ENCODE peak calls at places on chromosomes 3 and 15, in six cellular contexts. One of them, this sample, is unnamed.

GRCh38 chr15:37046876-37047614 is 53.3 kb downstream of the MEIS2 start:
- DNase-seq in fibroblast of lung: peak
- DNase-seq in cardiac fibroblast: peak
- DNase-seq in OCI-LY7: no peak
- DNase-seq in fibroblast of mammary gland: peak
- DNase-seq in sigmoid colon: no peak
- DNase-seq in this sample: peak

GRCh38 chr3:116051040-116051439 is 394.2 kb downstream of the LSAMP start:
- DNase-seq in fibroblast of mammary gland: no peak
- DNase-seq in sigmoid colon: no peak
- DNase-seq in OCI-LY7: no peak
- DNase-seq in cardiac fibroblast: no peak
- DNase-seq in fibroblast of lung: no peak
- DNase-seq in this sample: no peak

GRCh38 chr3:25527796-25528195 is 99.7 kb downstream of the RARB start:
- DNase-seq in cardiac fibroblast: no peak
- DNase-seq in OCI-LY7: no peak
- DNase-seq in fibroblast of mammary gland: peak
- DNase-seq in fibroblast of lung: no peak
- DNase-seq in sigmoid colon: no peak
- DNase-seq in this sample: peak

GRCh38 chr15:68223171-68223570 is 6.4 kb downstream of the CLN6 start:
- DNase-seq in fibroblast of lung: no peak
- DNase-seq in cardiac fibroblast: no peak
- DNase-seq in OCI-LY7: no peak
- DNase-seq in fibroblast of mammary gland: no peak
- DNase-seq in sigmoid colon: no peak
- DNase-seq in this sample: no peak

GRCh38 chr3:36763850-36764703 is at the start of gene DCLK3:
- DNase-seq in fibroblast of mammary gland: no peak
- DNase-seq in cardiac fibroblast: no peak
- DNase-seq in sigmoid colon: no peak
- DNase-seq in OCI-LY7: no peak
- DNase-seq in fibroblast of lung: no peak
- DNase-seq in this sample: no peak

GRCh38 chr3:152768478-152768877 is 66.5 kb upstream of the P2RY1 start:
- DNase-seq in sigmoid colon: no peak
- DNase-seq in cardiac fibroblast: no peak
- DNase-seq in fibroblast of lung: no peak
- DNase-seq in OCI-LY7: no peak
- DNase-seq in fibroblast of mammary gland: no peak
- DNase-seq in this sample: no peak

GRCh38 chr3:29751647-29752263 is 470.9 kb downstream of the RBMS3 start:
- DNase-seq in fibroblast of lung: no peak
- DNase-seq in cardiac fibroblast: no peak
- DNase-seq in fibroblast of mammary gland: no peak
- DNase-seq in OCI-LY7: no peak
- DNase-seq in sigmoid colon: no peak
- DNase-seq in this sample: no peak

GRCh38 chr15:23395030-23395692 is 40.6 kb downstream of the GOLGA8S start:
- DNase-seq in cardiac fibroblast: no peak
- DNase-seq in sigmoid colon: no peak
- DNase-seq in OCI-LY7: no peak
- DNase-seq in fibroblast of mammary gland: no peak
- DNase-seq in fibroblast of lung: no peak
- DNase-seq in this sample: no peak

GRCh38 chr15:63492541-63493077 is 11.8 kb upstream of the USP3 start:
- DNase-seq in cardiac fibroblast: peak
- DNase-seq in fibroblast of mammary gland: peak
- DNase-seq in sigmoid colon: no peak
- DNase-seq in OCI-LY7: no peak
- DNase-seq in fibroblast of lung: peak
- DNase-seq in this sample: peak

GRCh38 chr15:94186770-94187331 is 44.5 kb upstream of the MCTP2 start:
- DNase-seq in sigmoid colon: no peak
- DNase-seq in fibroblast of lung: no peak
- DNase-seq in OCI-LY7: no peak
- DNase-seq in fibroblast of mammary gland: no peak
- DNase-seq in cardiac fibroblast: no peak
- DNase-seq in this sample: no peak

GRCh38 chr3:40680685-40681657 is 156.2 kb downstream of the ZNF621 start:
- DNase-seq in sigmoid colon: no peak
- DNase-seq in OCI-LY7: no peak
- DNase-seq in cardiac fibroblast: no peak
- DNase-seq in fibroblast of lung: no peak
- DNase-seq in fibroblast of mammary gland: no peak
- DNase-seq in this sample: no peak

GRCh38 chr3:18807593-18807992 is 340.7 kb upstream of the KCNH8 start:
- DNase-seq in fibroblast of lung: no peak
- DNase-seq in OCI-LY7: no peak
- DNase-seq in cardiac fibroblast: no peak
- DNase-seq in fibroblast of mammary gland: no peak
- DNase-seq in sigmoid colon: no peak
- DNase-seq in this sample: no peak

GRCh38 chr3:110973263-110973895 is 98.2 kb upstream of the NECTIN3 start:
- DNase-seq in fibroblast of lung: no peak
- DNase-seq in cardiac fibroblast: no peak
- DNase-seq in sigmoid colon: no peak
- DNase-seq in fibroblast of mammary gland: no peak
- DNase-seq in OCI-LY7: no peak
- DNase-seq in this sample: no peak

GRCh38 chr3:102036472-102036871 is 187.2 kb downstream of the NFKBIZ start:
- DNase-seq in fibroblast of mammary gland: no peak
- DNase-seq in sigmoid colon: no peak
- DNase-seq in fibroblast of lung: no peak
- DNase-seq in OCI-LY7: no peak
- DNase-seq in cardiac fibroblast: no peak
- DNase-seq in this sample: no peak

GRCh38 chr3:29581311-29581710 is 300.4 kb downstream of the RBMS3 start:
- DNase-seq in sigmoid colon: no peak
- DNase-seq in fibroblast of lung: no peak
- DNase-seq in fibroblast of mammary gland: peak
- DNase-seq in OCI-LY7: no peak
- DNase-seq in cardiac fibroblast: no peak
- DNase-seq in this sample: no peak

GRCh38 chr3:159971311-159971710 is 17.3 kb upstream of the IL12A start:
- DNase-seq in sigmoid colon: no peak
- DNase-seq in cardiac fibroblast: no peak
- DNase-seq in OCI-LY7: no peak
- DNase-seq in fibroblast of mammary gland: no peak
- DNase-seq in fibroblast of lung: no peak
- DNase-seq in this sample: no peak

GRCh38 chr3:61936344-61936937 is 375.1 kb downstream of the PTPRG start:
- DNase-seq in cardiac fibroblast: peak
- DNase-seq in fibroblast of lung: peak
- DNase-seq in OCI-LY7: peak
- DNase-seq in sigmoid colon: no peak
- DNase-seq in fibroblast of mammary gland: peak
- DNase-seq in this sample: peak

GRCh38 chr15:54273928-54274327 is 295.7 kb downstream of the UNC13C start:
- DNase-seq in fibroblast of lung: no peak
- DNase-seq in sigmoid colon: no peak
- DNase-seq in fibroblast of mammary gland: no peak
- DNase-seq in cardiac fibroblast: no peak
- DNase-seq in OCI-LY7: peak
- DNase-seq in this sample: no peak

GRCh38 chr3:119613201-119613600 is 15.5 kb downstream of the PLA1A start:
- DNase-seq in fibroblast of lung: no peak
- DNase-seq in fibroblast of mammary gland: no peak
- DNase-seq in cardiac fibroblast: no peak
- DNase-seq in sigmoid colon: no peak
- DNase-seq in OCI-LY7: no peak
- DNase-seq in this sample: no peak

GRCh38 chr3:72102057-72102711 is 317.2 kb upstream of the PROK2 start:
- DNase-seq in sigmoid colon: peak
- DNase-seq in fibroblast of lung: no peak
- DNase-seq in OCI-LY7: peak
- DNase-seq in fibroblast of mammary gland: peak
- DNase-seq in cardiac fibroblast: no peak
- DNase-seq in this sample: peak

GRCh38 chr15:68650901-68651709 is 72.3 kb downstream of the CORO2B start:
- DNase-seq in OCI-LY7: peak
- DNase-seq in fibroblast of mammary gland: no peak
- DNase-seq in sigmoid colon: peak
- DNase-seq in fibroblast of lung: no peak
- DNase-seq in cardiac fibroblast: no peak
- DNase-seq in this sample: peak

DNA sequence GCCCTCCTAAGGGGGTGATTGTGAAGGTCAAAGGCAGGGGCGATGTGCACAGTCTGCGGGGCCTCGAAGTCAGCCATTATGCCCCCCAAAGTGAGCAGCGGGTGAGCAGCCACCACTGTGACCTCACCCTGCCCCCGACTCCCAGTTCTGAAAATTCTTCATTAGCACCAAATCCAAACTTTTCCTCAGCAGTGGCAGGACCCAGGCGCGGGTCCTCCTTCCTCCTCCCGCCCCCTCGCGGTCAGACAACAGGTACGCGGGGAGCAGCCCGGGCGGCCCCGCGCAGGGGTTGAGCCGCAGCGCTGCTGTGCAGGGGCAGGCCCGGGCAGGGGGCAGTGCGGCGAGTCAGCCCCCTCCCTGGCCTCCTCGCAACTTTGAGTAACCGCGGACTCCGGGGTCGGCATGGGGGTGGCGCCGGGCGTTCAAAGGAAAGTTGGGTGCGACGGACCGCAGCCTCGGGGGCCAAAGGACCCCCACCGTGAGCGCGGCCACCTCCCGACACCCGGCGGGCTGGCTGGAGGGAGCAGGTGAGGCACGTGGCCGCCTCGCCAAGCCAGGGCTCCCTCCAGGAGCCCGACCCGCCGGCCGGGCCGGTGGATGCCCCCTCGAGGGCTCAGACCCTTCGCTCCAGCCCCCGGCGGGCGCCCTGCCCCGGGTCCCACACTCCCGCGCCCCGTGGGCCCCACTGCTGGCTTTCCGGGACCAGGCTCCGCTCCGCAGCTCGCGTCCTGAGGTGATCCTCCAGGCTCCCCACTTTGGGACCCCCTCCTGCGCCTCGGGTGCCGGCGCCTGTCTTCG is 49.4 kb upstream of the CCDC174 start:
- DNase-seq in sigmoid colon: no peak
- DNase-seq in fibroblast of lung: no peak
- DNase-seq in cardiac fibroblast: no peak
- DNase-seq in fibroblast of mammary gland: no peak
- DNase-seq in OCI-LY7: no peak
- DNase-seq in this sample: no peak
- TF ChIP-seq CTCF in sigmoid colon: no peak
- TF ChIP-seq CTCF in fibroblast of lung: no peak
- TF ChIP-seq CTCF in cardiac fibroblast: no peak
- TF ChIP-seq CTCF in fibroblast of mammary gland: no peak
- TF ChIP-seq CTCF in OCI-LY7: no peak
- TF ChIP-seq CTCF in this sample: no peak

DNA sequence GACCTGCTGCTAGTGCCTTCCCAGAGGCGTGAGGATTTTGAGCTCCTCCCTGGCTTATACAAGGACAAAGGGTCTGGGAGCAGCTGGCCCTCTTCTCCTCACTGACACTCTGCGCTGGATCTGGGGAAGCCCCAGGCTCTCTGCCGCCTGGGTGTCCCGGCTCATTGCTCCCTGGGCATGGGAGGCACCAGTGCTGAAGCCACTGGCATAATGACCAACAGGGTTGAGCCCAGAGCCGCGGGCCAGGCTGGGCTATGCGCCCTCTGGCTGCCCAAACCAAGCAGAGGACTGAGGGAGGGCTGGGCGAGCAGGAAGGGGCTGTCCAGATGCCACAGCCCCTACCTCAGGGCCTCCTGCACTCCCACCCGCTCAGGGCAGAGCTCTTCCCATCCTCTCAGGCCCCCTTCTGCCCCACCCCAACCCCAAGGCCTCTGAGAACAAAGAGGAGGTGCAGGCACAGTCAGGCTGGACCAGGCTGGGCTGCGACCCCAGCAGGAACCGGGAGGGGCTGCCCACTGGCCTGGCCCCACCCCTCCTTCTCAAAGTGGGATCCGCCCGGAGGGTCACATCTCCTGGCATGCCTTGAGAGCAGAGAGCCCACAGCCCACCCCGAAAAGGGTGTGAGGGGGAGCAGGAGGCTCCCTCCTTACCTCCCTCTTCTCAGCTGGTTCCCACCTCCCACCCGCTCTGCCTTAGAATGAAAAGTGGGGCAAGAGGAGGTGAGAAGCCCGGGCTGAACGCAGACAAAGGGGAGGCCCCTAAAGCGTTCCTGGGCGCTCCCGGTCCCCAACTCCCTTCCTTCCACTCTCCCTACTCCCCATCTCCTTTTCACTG is 1.5 kb downstream of the LINGO1 start:
- DNase-seq in fibroblast of lung: no peak
- DNase-seq in fibroblast of mammary gland: no peak
- DNase-seq in cardiac fibroblast: no peak
- DNase-seq in OCI-LY7: no peak
- DNase-seq in sigmoid colon: no peak
- DNase-seq in this sample: no peak
- TF ChIP-seq CTCF in fibroblast of lung: peak
- TF ChIP-seq CTCF in fibroblast of mammary gland: no peak
- TF ChIP-seq CTCF in cardiac fibroblast: peak
- TF ChIP-seq CTCF in OCI-LY7: no peak
- TF ChIP-seq CTCF in sigmoid colon: no peak
- TF ChIP-seq CTCF in this sample: peak

DNA sequence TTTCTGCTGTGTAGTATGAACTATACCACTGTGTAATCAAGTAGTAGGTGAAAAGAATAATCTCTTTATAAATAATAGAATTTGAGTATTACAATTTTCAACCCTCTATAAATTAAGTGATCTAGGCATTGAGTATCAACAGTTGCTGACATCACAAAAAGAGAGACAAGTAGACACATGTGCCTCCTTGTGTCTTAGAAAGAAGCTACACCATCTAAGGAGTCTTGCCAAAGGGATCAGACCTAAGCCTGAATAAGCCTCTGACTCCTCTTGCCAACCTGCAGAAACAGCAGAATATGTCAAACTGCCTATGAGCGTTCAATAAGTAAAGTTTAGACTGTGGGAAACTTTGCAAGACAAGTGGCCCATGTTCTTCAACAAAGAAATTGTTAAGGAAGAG is 5.8 kb upstream of the MTMR10 start:
- DNase-seq in fibroblast of mammary gland: peak
- DNase-seq in cardiac fibroblast: no peak
- DNase-seq in fibroblast of lung: no peak
- DNase-seq in OCI-LY7: no peak
- DNase-seq in sigmoid colon: no peak
- DNase-seq in this sample: no peak
- TF ChIP-seq CTCF in fibroblast of mammary gland: no peak
- TF ChIP-seq CTCF in cardiac fibroblast: no peak
- TF ChIP-seq CTCF in fibroblast of lung: no peak
- TF ChIP-seq CTCF in OCI-LY7: no peak
- TF ChIP-seq CTCF in sigmoid colon: no peak
- TF ChIP-seq CTCF in this sample: no peak

GRCh38 chr3:98801042-98801747 is 38.1 kb downstream of the ST3GAL6 start:
- DNase-seq in sigmoid colon: no peak
- DNase-seq in OCI-LY7: no peak
- DNase-seq in cardiac fibroblast: no peak
- DNase-seq in fibroblast of mammary gland: no peak
- DNase-seq in fibroblast of lung: no peak
- DNase-seq in this sample: no peak
- TF ChIP-seq CTCF in sigmoid colon: no peak
- TF ChIP-seq CTCF in OCI-LY7: peak
- TF ChIP-seq CTCF in cardiac fibroblast: peak
- TF ChIP-seq CTCF in fibroblast of mammary gland: peak
- TF ChIP-seq CTCF in fibroblast of lung: peak
- TF ChIP-seq CTCF in this sample: peak

GRCh38 chr3:157180262-157180661 is 20.3 kb upstream of the CCNL1 start:
- DNase-seq in fibroblast of mammary gland: no peak
- DNase-seq in cardiac fibroblast: no peak
- DNase-seq in sigmoid colon: no peak
- DNase-seq in OCI-LY7: no peak
- DNase-seq in fibroblast of lung: no peak
- DNase-seq in this sample: no peak
- TF ChIP-seq CTCF in fibroblast of mammary gland: no peak
- TF ChIP-seq CTCF in cardiac fibroblast: no peak
- TF ChIP-seq CTCF in sigmoid colon: no peak
- TF ChIP-seq CTCF in OCI-LY7: no peak
- TF ChIP-seq CTCF in fibroblast of lung: no peak
- TF ChIP-seq CTCF in this sample: no peak

GRCh38 chr3:87276484-87276883 is at the start of gene POU1F1:
- DNase-seq in sigmoid colon: no peak
- DNase-seq in OCI-LY7: no peak
- DNase-seq in fibroblast of lung: no peak
- DNase-seq in cardiac fibroblast: no peak
- DNase-seq in fibroblast of mammary gland: no peak
- DNase-seq in this sample: no peak
- TF ChIP-seq CTCF in sigmoid colon: no peak
- TF ChIP-seq CTCF in OCI-LY7: no peak
- TF ChIP-seq CTCF in fibroblast of lung: no peak
- TF ChIP-seq CTCF in cardiac fibroblast: no peak
- TF ChIP-seq CTCF in fibroblast of mammary gland: no peak
- TF ChIP-seq CTCF in this sample: no peak